ENCODE peak calls at places on chromosomes 11 and 22, in seven cellular contexts. M, C, P, H, L, Q and W are unnamed samples.

GRCh38 chr11:21474529-21474928 is 718.4 kb upstream of the ANO5 start:
- DNase-seq in M (no peak), C (no peak), P (no peak), H (no peak), L (no peak), Q (no peak), W (no peak)

GRCh38 chr22:32323513-32324164 is 34.0 kb upstream of the RFPL3 start:
- DNase-seq in M (no peak), C (no peak), P (no peak), H (no peak), L (peak), Q (no peak), W (no peak)

GRCh38 chr11:125083312-125084056 is 20.4 kb downstream of the SLC37A2 start:
- DNase-seq in M (no peak), C (no peak), P (no peak), H (no peak), L (no peak), Q (no peak), W (no peak)

GRCh38 chr11:32433249-32434115 is 1.9 kb downstream of the WT1 start:
- DNase-seq in M (peak), C (peak), P (no peak), H (no peak), L (no peak), Q (no peak), W (no peak)

GRCh38 chr11:115886111-115886733 is 382.0 kb upstream of the CADM1 start:
- DNase-seq in M (no peak), C (no peak), P (no peak), H (no peak), L (no peak), Q (no peak), W (no peak)

GRCh38 chr11:15346907-15347306 is 232.2 kb downstream of the INSC start:
- DNase-seq in M (no peak), C (no peak), P (no peak), H (no peak), L (no peak), Q (no peak), W (no peak)

GRCh38 chr11:2143652-2144548 is 4.7 kb upstream of the IGF2 start:
- DNase-seq in M (no peak), C (no peak), P (no peak), H (no peak), L (no peak), Q (no peak), W (no peak)

GRCh38 chr11:6648505-6648904 is 7.1 kb downstream of the DCHS1 start:
- DNase-seq in M (no peak), C (no peak), P (peak), H (no peak), L (no peak), Q (no peak), W (no peak)

GRCh38 chr22:32911526-32911925 is 110.0 kb downstream of the TIMP3 start:
- DNase-seq in M (no peak), C (peak), P (no peak), H (no peak), L (no peak), Q (peak), W (no peak)

GRCh38 chr11:12316432-12316831 is 60.9 kb upstream of the PARVA start:
- DNase-seq in M (no peak), C (no peak), P (no peak), H (no peak), L (no peak), Q (no peak), W (no peak)

GRCh38 chr11:129117595-129118350 is 74.4 kb downstream of the ARHGAP32 start:
- DNase-seq in M (peak), C (peak), P (peak), H (peak), L (no peak), Q (peak), W (no peak)

GRCh38 chr11:77517226-77517625 is 43.3 kb upstream of the PAK1 start:
- DNase-seq in M (no peak), C (no peak), P (no peak), H (no peak), L (no peak), Q (peak), W (no peak)

GRCh38 chr11:108568183-108568858 is 25.2 kb downstream of the EXPH5 start:
- DNase-seq in M (no peak), C (no peak), P (no peak), H (no peak), L (no peak), Q (no peak), W (no peak)

GRCh38 chr22:50656122-50657070 is 16.2 kb upstream of the SHANK3 start:
- DNase-seq in M (no peak), C (peak), P (peak), H (no peak), L (peak), Q (peak), W (no peak)

GRCh38 chr11:43508511-43508918 is 149.8 kb downstream of the TTC17 start:
- DNase-seq in M (no peak), C (peak), P (peak), H (no peak), L (no peak), Q (peak), W (no peak)

GRCh38 chr11:416757-417621 is 2.2 kb upstream of the SIGIRR start:
- DNase-seq in M (no peak), C (peak), P (no peak), H (no peak), L (peak), Q (no peak), W (peak)

GRCh38 chr22:31603574-31603973 is 58.4 kb downstream of the PISD start:
- DNase-seq in M (no peak), C (no peak), P (no peak), H (no peak), L (peak), Q (no peak), W (no peak)

GRCh38 chr22:38249301-38249700 is 23.5 kb downstream of the TMEM184B start:
- DNase-seq in M (no peak), C (no peak), P (no peak), H (no peak), L (no peak), Q (no peak), W (no peak)

GRCh38 chr11:129247129-129247528 is 55.0 kb upstream of the ARHGAP32 start:
- DNase-seq in M (no peak), C (no peak), P (peak), H (no peak), L (no peak), Q (peak), W (no peak)

GRCh38 chr11:105609341-105609781 is 512 bp upstream of the GRIA4 start:
- DNase-seq in M (peak), C (peak), P (no peak), H (no peak), L (no peak), Q (no peak), W (no peak)

GRCh38 chr22:35627267-35628041 is 10.3 kb upstream of the MB start:
- DNase-seq in M (no peak), C (peak), P (peak), H (peak), L (peak), Q (peak), W (peak)

GRCh38 chr11:62400760-62401159 is 18.1 kb upstream of the SCGB1A1 start:
- DNase-seq in M (no peak), C (peak), P (peak), H (no peak), L (peak), Q (peak), W (no peak)

GRCh38 chr11:88603499-88603898 is 266.0 kb upstream of the CTSC start:
- DNase-seq in M (no peak), C (peak), P (no peak), H (no peak), L (no peak), Q (peak), W (no peak)

GRCh38 chr11:680970-681369 is 14.1 kb downstream of the DEAF1 start:
- DNase-seq in M (no peak), C (no peak), P (no peak), H (no peak), L (no peak), Q (no peak), W (no peak)

GRCh38 chr11:7576671-7577225 is 62.9 kb downstream of the PPFIBP2 start:
- DNase-seq in M (no peak), C (peak), P (no peak), H (no peak), L (peak), Q (peak), W (no peak)

GRCh38 chr11:125284209-125284608 is 119.7 kb downstream of the PKNOX2 start:
- DNase-seq in M (no peak), C (no peak), P (no peak), H (no peak), L (peak), Q (no peak), W (no peak)

GRCh38 chr11:75667268-75667830 is 1.5 kb downstream of the MAP6 start:
- DNase-seq in M (peak), C (peak), P (peak), H (no peak), L (peak), Q (peak), W (no peak)
- TF ChIP-seq CTCF in M (no peak), C (no peak), P (no peak), H (no peak), L (peak), Q (no peak), W (no peak)

DNA sequence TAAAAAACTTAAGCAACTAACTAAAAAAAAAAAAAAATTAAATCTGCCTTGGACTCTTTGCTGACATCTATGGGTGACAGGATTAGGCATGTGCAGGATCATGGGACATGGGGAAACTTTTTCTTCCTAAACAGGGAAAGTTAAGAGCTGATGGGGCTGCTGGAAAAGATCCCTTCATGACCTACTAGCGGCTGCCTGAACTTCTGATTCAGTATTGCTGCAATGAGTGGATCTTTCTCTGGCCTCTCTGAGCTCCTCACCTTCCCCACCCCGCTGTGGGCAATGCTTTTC is 25.0 kb downstream of the OR5A2 start:
- DNase-seq in M (no peak), C (no peak), P (no peak), H (no peak), L (no peak), Q (no peak), W (no peak)
- TF ChIP-seq CTCF in M (no peak), C (no peak), P (no peak), H (no peak), L (no peak), Q (no peak), W (no peak)

GRCh38 chr11:34890089-34890488 is 26.1 kb downstream of the APIP start:
- DNase-seq in M (no peak), C (peak), P (no peak), H (no peak), L (no peak), Q (no peak), W (no peak)
- TF ChIP-seq CTCF in M (peak), C (peak), P (no peak), H (no peak), L (no peak), Q (no peak), W (no peak)

GRCh38 chr11:119044708-119045107 is 12.3 kb downstream of the HYOU1 start:
- DNase-seq in M (no peak), C (no peak), P (no peak), H (no peak), L (peak), Q (no peak), W (no peak)
- TF ChIP-seq CTCF in M (peak), C (no peak), P (no peak), H (no peak), L (no peak), Q (no peak), W (no peak)

GRCh38 chr22:22870577-22871398 is 16.8 kb upstream of the IGLL5 start:
- DNase-seq in M (no peak), C (no peak), P (no peak), H (no peak), L (no peak), Q (no peak), W (no peak)
- TF ChIP-seq CTCF in M (peak), C (no peak), P (no peak), H (no peak), L (no peak), Q (no peak), W (no peak)

GRCh38 chr11:13465909-13466371 is 2.9 kb upstream of the BTBD10 start:
- DNase-seq in M (no peak), C (peak), P (peak), H (no peak), L (no peak), Q (peak), W (no peak)

GRCh38 chr11:13462928-13463778 is at the start of gene BTBD10:
- DNase-seq in M (peak), C (peak), P (peak), H (peak), L (peak), Q (peak), W (peak)

GRCh38 chr11:13463779-13464290 is 813 bp upstream of the BTBD10 start:
- DNase-seq in M (no peak), C (no peak), P (no peak), H (no peak), L (no peak), Q (no peak), W (no peak)

GRCh38 chr11:13461291-13461690 is 1.7 kb downstream of the BTBD10 start:
- DNase-seq in M (no peak), C (no peak), P (no peak), H (no peak), L (no peak), Q (no peak), W (no peak)

GRCh38 chr11:13462311-13462927 is 603 bp downstream of the BTBD10 start:
- DNase-seq in M (peak), C (peak), P (peak), H (peak), L (no peak), Q (peak), W (peak)
- TF ChIP-seq CTCF in M (no peak), C (no peak), P (no peak), H (no peak), L (no peak), Q (no peak), W (no peak)